ENCODE peak calls at places on chromosomes 1 and 21, in eight cellular contexts. P is mucosa of gallbladder; X is lower leg skin; H is effector CD4-positive, alpha-beta T cell; J is AG04450; B is RWPE1; V is naive B cell; K is body of pancreas. G is an unnamed sample.

GRCh38 chr21:18529253-18529652 is 125.7 kb upstream of the TMPRSS15 start:
- DNase-seq in P (no peak), X (no peak), H (no peak), J (no peak), B (peak; percentile 45), V (no peak), K (no peak), G (no peak)

GRCh38 chr1:247286134-247286670 is 30.3 kb downstream of the VN1R5 start:
- DNase-seq in P (no peak), X (no peak), H (no peak), J (no peak), B (no peak), V (no peak), K (no peak), G (no peak)

GRCh38 chr1:222047370-222047769 is 305.5 kb upstream of the DUSP10 start:
- DNase-seq in P (no peak), X (no peak), H (no peak), J (no peak), B (no peak), V (no peak), K (no peak), G (no peak)

GRCh38 chr1:200518524-200518923 is 102.0 kb downstream of the KIF14 start:
- DNase-seq in P (no peak), X (no peak), H (no peak), J (no peak), B (peak; percentile 30), V (no peak), K (no peak), G (no peak)

GRCh38 chr1:176876966-176877515 is 287.5 kb downstream of the ASTN1 start:
- DNase-seq in P (no peak), X (no peak), H (no peak), J (no peak), B (no peak), V (no peak), K (no peak), G (no peak)

GRCh38 chr1:26239936-26240335 is 5.9 kb downstream of the CEP85 start:
- DNase-seq in P (no peak), X (no peak), H (no peak), J (no peak), B (no peak), V (no peak), K (no peak), G (no peak)

GRCh38 chr1:180171691-180172090 is 17.0 kb downstream of the QSOX1 start:
- DNase-seq in P (no peak), X (no peak), H (no peak), J (no peak), B (no peak), V (no peak), K (no peak), G (no peak)

GRCh38 chr21:31444061-31444460 is 100.0 kb upstream of the TIAM1 start:
- DNase-seq in P (no peak), X (no peak), H (no peak), J (no peak), B (no peak), V (no peak), K (peak; percentile 14), G (no peak)

GRCh38 chr1:224486801-224487583 is 52.4 kb upstream of the WDR26 start:
- DNase-seq in P (no peak), X (no peak), H (no peak), J (no peak), B (no peak), V (no peak), K (no peak), G (no peak)

GRCh38 chr1:74247881-74248528 is 12.8 kb downstream of the TNNI3K start:
- DNase-seq in P (no peak), X (no peak), H (no peak), J (no peak), B (no peak), V (no peak), K (no peak), G (no peak)

GRCh38 chr1:94901841-94902240 is 25.1 kb downstream of the CNN3 start:
- DNase-seq in P (no peak), X (no peak), H (no peak), J (no peak), B (no peak), V (no peak), K (no peak), G (no peak)

GRCh38 chr1:21300774-21301173 is 10.5 kb upstream of the ECE1 start:
- DNase-seq in P (no peak), X (no peak), H (no peak), J (no peak), B (no peak), V (no peak), K (no peak), G (peak; percentile 37)

GRCh38 chr1:194289569-194290266 is 1103.3 kb upstream of the B3GALT2 start:
- DNase-seq in P (no peak), X (no peak), H (peak; percentile 41), J (no peak), B (no peak), V (peak; percentile 88), K (no peak), G (no peak)

GRCh38 chr1:208496467-208497371 is 252.5 kb upstream of the PLXNA2 start:
- DNase-seq in P (no peak), X (no peak), H (no peak), J (no peak), B (no peak), V (no peak), K (no peak), G (no peak)

GRCh38 chr1:41810446-41810845 is 108.3 kb downstream of the HIVEP3 start:
- DNase-seq in P (no peak), X (no peak), H (no peak), J (peak; percentile 26), B (peak; percentile 29), V (no peak), K (no peak), G (no peak)

GRCh38 chr1:202317941-202318925 is 23.5 kb downstream of the UBE2T start:
- DNase-seq in P (no peak), X (no peak), H (no peak), J (no peak), B (no peak), V (no peak), K (no peak), G (no peak)

GRCh38 chr1:67862685-67863084 is 29.4 kb upstream of the GNG12 start:
- DNase-seq in P (no peak), X (no peak), H (no peak), J (no peak), B (no peak), V (no peak), K (no peak), G (no peak)

GRCh38 chr21:36400719-36401118 is 15.5 kb downstream of the CHAF1B start:
- DNase-seq in P (no peak), X (no peak), H (no peak), J (no peak), B (no peak), V (no peak), K (no peak), G (no peak)

GRCh38 chr1:61448934-61449368 is 276.0 kb downstream of the TM2D1 start:
- DNase-seq in P (peak; percentile 53), X (peak; percentile 89), H (no peak), J (no peak), B (no peak), V (no peak), K (peak; percentile 57), G (no peak)

GRCh38 chr21:44054710-44055109 is 42.6 kb downstream of the TRAPPC10 start:
- DNase-seq in P (no peak), X (no peak), H (no peak), J (no peak), B (no peak), V (no peak), K (no peak), G (no peak)

GRCh38 chr21:43764576-43765495 is 11.3 kb downstream of the CSTB start:
- DNase-seq in P (no peak), X (no peak), H (no peak), J (no peak), B (no peak), V (no peak), K (no peak), G (peak; percentile 60)

GRCh38 chr1:26923711-26924110 is 2.2 kb downstream of the NUDC start:
- DNase-seq in P (no peak), X (no peak), H (no peak), J (no peak), B (no peak), V (no peak), K (no peak), G (no peak)

GRCh38 chr1:211788626-211789025 is 41.9 kb downstream of the LPGAT1 start:
- DNase-seq in P (no peak), X (no peak), H (no peak), J (no peak), B (no peak), V (no peak), K (no peak), G (no peak)

GRCh38 chr21:14075346-14076142 is 135.2 kb downstream of the LIPI start:
- DNase-seq in P (no peak), X (no peak), H (no peak), J (no peak), B (no peak), V (no peak), K (no peak), G (no peak)

GRCh38 chr1:219265026-219265515 is 91.4 kb downstream of the LYPLAL1 start:
- DNase-seq in P (no peak), X (no peak), H (no peak), J (no peak), B (no peak), V (no peak), K (no peak), G (no peak)

GRCh38 chr1:159916240-159917051 is 8.9 kb downstream of the TAGLN2 start:
- DNase-seq in P (peak; percentile 51), X (no peak), H (no peak), J (no peak), B (peak; percentile 86), V (no peak), K (peak; percentile 52), G (peak; percentile 96)

GRCh38 chr1:246434335-246434734 is 72.7 kb downstream of the SMYD3 start:
- DNase-seq in P (no peak), X (no peak), H (no peak), J (no peak), B (no peak), V (no peak), K (no peak), G (no peak)